ENCODE peak calls at places on chromosomes 6 and 20, in five cellular contexts. X, F, P, G and Q are unnamed samples.

GRCh38 chr6:26195924-26196845 is 109.0 kb downstream of the HFE start:
- DNase-seq in X (no peak), F (no peak), P (peak; percentile 20), G (no peak), Q (no peak)

GRCh38 chr6:137692806-137693205 is 174.3 kb upstream of the TNFAIP3 start:
- DNase-seq in X (no peak), F (no peak), P (no peak), G (no peak), Q (no peak)

GRCh38 chr20:33370296-33370695 is 31.0 kb downstream of the CDK5RAP1 start:
- DNase-seq in X (peak; percentile 61), F (no peak), P (no peak), G (no peak), Q (no peak)

GRCh38 chr6:215335-216034 is 76.8 kb upstream of the DUSP22 start:
- DNase-seq in X (peak; percentile 23), F (no peak), P (no peak), G (no peak), Q (no peak)

GRCh38 chr20:14882846-14883245 is 545.4 kb upstream of the FLRT3 start:
- DNase-seq in X (no peak), F (no peak), P (no peak), G (no peak), Q (no peak)

GRCh38 chr20:45798935-45799642 is 7.3 kb downstream of the DNTTIP1 start:
- DNase-seq in X (peak; percentile 54), F (peak; percentile 54), P (peak; percentile 66), G (no peak), Q (peak; percentile 9)

GRCh38 chr20:32206383-32207210 is 946 bp downstream of the PLAGL2 start:
- DNase-seq in X (no peak), F (no peak), P (no peak), G (no peak), Q (no peak)

GRCh38 chr20:5947276-5947675 is 3.1 kb downstream of the TRMT6 start:
- DNase-seq in X (no peak), F (no peak), P (no peak), G (no peak), Q (no peak)

GRCh38 chr20:61666471-61666832 is 399.2 kb downstream of the TAF4 start:
- DNase-seq in X (no peak), F (no peak), P (no peak), G (no peak), Q (no peak)

GRCh38 chr6:119079288-119079809 is 885 bp upstream of the FAM184A start:
- DNase-seq in X (no peak), F (no peak), P (peak; percentile 60), G (no peak), Q (no peak)

GRCh38 chr20:46631874-46632446 is 19.3 kb downstream of the SLC13A3 start:
- DNase-seq in X (no peak), F (no peak), P (no peak), G (peak; percentile 86), Q (no peak)

GRCh38 chr20:23884771-23885162 is 5.2 kb upstream of the CST5 start:
- DNase-seq in X (no peak), F (no peak), P (no peak), G (no peak), Q (no peak)

GRCh38 chr6:33895296-33895695 is 91.5 kb upstream of the MLN start:
- DNase-seq in X (no peak), F (no peak), P (no peak), G (no peak), Q (no peak)

GRCh38 chr6:163705923-163706322 is 291.4 kb downstream of the QKI start:
- DNase-seq in X (no peak), F (no peak), P (no peak), G (no peak), Q (no peak)

GRCh38 chr6:69610073-69610472 is 186.7 kb downstream of the LMBRD1 start:
- DNase-seq in X (no peak), F (no peak), P (no peak), G (no peak), Q (no peak)

GRCh38 chr20:17059465-17059864 is 167.4 kb upstream of the PCSK2 start:
- DNase-seq in X (no peak), F (no peak), P (no peak), G (no peak), Q (no peak)

GRCh38 chr20:63441136-63441776 is 31.2 kb downstream of the KCNQ2 start:
- DNase-seq in X (no peak), F (no peak), P (no peak), G (no peak), Q (no peak)

GRCh38 chr6:12356983-12357972 is 67.1 kb downstream of the EDN1 start:
- DNase-seq in X (no peak), F (no peak), P (no peak), G (peak; percentile 50), Q (no peak)

GRCh38 chr20:59813948-59814834 is 119.2 kb downstream of the SYCP2 start:
- DNase-seq in X (no peak), F (no peak), P (no peak), G (no peak), Q (no peak)

GRCh38 chr20:6739406-6739805 is 28.1 kb upstream of the BMP2 start:
- DNase-seq in X (no peak), F (no peak), P (no peak), G (no peak), Q (no peak)

GRCh38 chr6:165883851-165884640 is 221.0 kb upstream of the PDE10A start:
- DNase-seq in X (no peak), F (no peak), P (no peak), G (no peak), Q (no peak)

GRCh38 chr6:114049367-114049966 is 78.5 kb upstream of the HDAC2 start:
- DNase-seq in X (no peak), F (no peak), P (no peak), G (no peak), Q (no peak)

GRCh38 chr20:21179796-21180195 is 53.9 kb downstream of the KIZ start:
- DNase-seq in X (no peak), F (no peak), P (peak; percentile 43), G (no peak), Q (no peak)

GRCh38 chr6:15417811-15418210 is 171.9 kb downstream of the JARID2 start:
- DNase-seq in X (no peak), F (no peak), P (no peak), G (no peak), Q (no peak)

GRCh38 chr6:135182120-135182992 is 1.2 kb downstream of the MYB start:
- DNase-seq in X (peak; percentile 14), F (peak; percentile 53), P (peak; percentile 21), G (no peak), Q (peak; percentile 8)

GRCh38 chr20:48335421-48336090 is 492.2 kb downstream of the PREX1 start:
- DNase-seq in X (no peak), F (no peak), P (no peak), G (peak; percentile 78), Q (no peak)

GRCh38 chr6:119284861-119285521 is 64.6 kb downstream of the MAN1A1 start:
- DNase-seq in X (no peak), F (no peak), P (no peak), G (no peak), Q (no peak)

GRCh38 chr20:64268180-64268579 is 12.6 kb downstream of the PCMTD2 start:
- DNase-seq in X (no peak), F (no peak), P (no peak), G (no peak), Q (no peak)

GRCh38 chr6:15341311-15341710 is 95.4 kb downstream of the JARID2 start:
- DNase-seq in X (no peak), F (no peak), P (no peak), G (no peak), Q (no peak)

GRCh38 chr6:7502743-7503142 is 38.7 kb upstream of the DSP start:
- DNase-seq in X (no peak), F (no peak), P (no peak), G (no peak), Q (no peak)

GRCh38 chr6:145224450-145224849 is 510.9 kb downstream of the EPM2A start:
- DNase-seq in X (no peak), F (no peak), P (no peak), G (no peak), Q (no peak)

GRCh38 chr6:3696525-3696924 is 55.0 kb downstream of the PXDC1 start:
- DNase-seq in X (no peak), F (no peak), P (peak; percentile 38), G (no peak), Q (no peak)

GRCh38 chr20:46378390-46379009 is 27.9 kb downstream of the ELMO2 start:
- DNase-seq in X (no peak), F (no peak), P (no peak), G (no peak), Q (no peak)

GRCh38 chr20:25308671-25309394 is 60.9 kb downstream of the PYGB start:
- DNase-seq in X (no peak), F (no peak), P (peak; percentile 51), G (no peak), Q (no peak)

GRCh38 chr6:131367206-131367873 is 205.7 kb upstream of the ARG1 start:
- DNase-seq in X (no peak), F (no peak), P (no peak), G (no peak), Q (no peak)

GRCh38 chr20:33945391-33946079 is 48.2 kb upstream of the RALY start:
- DNase-seq in X (no peak), F (no peak), P (peak; percentile 60), G (peak; percentile 95), Q (no peak)

GRCh38 chr6:109257494-109257893 is 124.8 kb downstream of the CD164 start:
- DNase-seq in X (no peak), F (no peak), P (no peak), G (no peak), Q (no peak)

GRCh38 chr20:50834599-50835005 is 39.7 kb downstream of the BCAS4 start:
- DNase-seq in X (no peak), F (no peak), P (peak; percentile 31), G (no peak), Q (no peak)